ENCODE peak calls at places on chromosome 1, in six cellular contexts. J is foreskin fibroblast; X is tibial artery; V is cardiac septum; E is naive thymus-derived CD8-positive, alpha-beta T cell; T is hepatic stellate cell. N is an unnamed sample.

GRCh38 chr1:74504125-74505065 is 8.0 kb downstream of the LRRC53 start:
- DNase-seq in X (no peak), J (peak; percentile 10), T (peak; percentile 19), E (no peak), V (no peak), N (peak; percentile 62)

GRCh38 chr1:11882814-11883538 is 24.2 kb upstream of the NPPB start:
- DNase-seq in V (peak; percentile 92), T (no peak), X (no peak), E (no peak), J (no peak), N (peak; percentile 28)

GRCh38 chr1:16165548-16165947 is 9.7 kb upstream of the EPHA2 start:
- DNase-seq in V (no peak), T (no peak), X (no peak), E (no peak), J (no peak), N (no peak)

GRCh38 chr1:28156821-28157220 is 19.7 kb downstream of the PTAFR start:
- DNase-seq in V (peak; percentile 78), E (no peak), X (no peak), T (no peak), J (no peak), N (no peak)

GRCh38 chr1:159000627-159001026 is 9.1 kb upstream of the IFI16 start:
- DNase-seq in J (peak; percentile 98), T (peak; percentile 75), X (peak; percentile 95), V (peak; percentile 88), E (no peak), N (peak; percentile 48)

GRCh38 chr1:194466706-194467105 is 1280.3 kb upstream of the B3GALT2 start:
- DNase-seq in V (no peak), X (no peak), E (no peak), T (no peak), J (peak; percentile 9), N (peak; percentile 7)

GRCh38 chr1:110482662-110483307 is 31.8 kb downstream of the PROK1 start:
- DNase-seq in J (no peak), V (no peak), T (no peak), X (no peak), E (no peak), N (no peak)

GRCh38 chr1:40818264-40818961 is 34.8 kb downstream of the KCNQ4 start:
- DNase-seq in T (no peak), J (peak; percentile 57), V (no peak), X (no peak), E (peak; percentile 80), N (no peak)

GRCh38 chr1:115112496-115113375 is 23.4 kb upstream of the TSPAN2 start:
- DNase-seq in T (no peak), E (peak; percentile 40), X (no peak), V (no peak), J (peak; percentile 44), N (peak; percentile 3)

GRCh38 chr1:193216920-193217319 is 30.5 kb upstream of the B3GALT2 start:
- DNase-seq in E (no peak), T (no peak), V (peak; percentile 85), X (peak; percentile 40), J (no peak), N (no peak)